ENCODE peak calls at places on chromosomes 11 and 22, in nine cellular contexts. S, Q, T, X, H, U, E, B and M are unnamed samples.

GRCh38 chr11:46562527-46562926 is 31.3 kb downstream of the AMBRA1 start:
- DNase-seq in S (no peak), Q (no peak), T (no peak), X (no peak), H (no peak), U (no peak), E (no peak), B (no peak), M (no peak)

GRCh38 chr11:77374611-77375031 is 73.1 kb upstream of the GDPD4 start:
- DNase-seq in S (no peak), Q (no peak), T (peak), X (no peak), H (no peak), U (no peak), E (no peak), B (no peak), M (no peak)

GRCh38 chr11:62452839-62453468 is 34.1 kb downstream of the SCGB1A1 start:
- DNase-seq in S (no peak), Q (no peak), T (no peak), X (no peak), H (no peak), U (no peak), E (no peak), B (no peak), M (no peak)

GRCh38 chr11:33867996-33868645 is 23.8 kb downstream of the LMO2 start:
- DNase-seq in S (no peak), Q (no peak), T (no peak), X (no peak), H (no peak), U (no peak), E (no peak), B (peak), M (no peak)

GRCh38 chr11:70531281-70532065 is 133.1 kb downstream of the CTTN start:
- DNase-seq in S (peak), Q (no peak), T (no peak), X (peak), H (no peak), U (no peak), E (no peak), B (no peak), M (no peak)

GRCh38 chr11:2541881-2542361 is 97.1 kb downstream of the KCNQ1 start:
- DNase-seq in S (peak), Q (no peak), T (no peak), X (peak), H (peak), U (no peak), E (no peak), B (no peak), M (peak)

GRCh38 chr11:3927129-3927796 is 71.8 kb downstream of the STIM1 start:
- DNase-seq in S (no peak), Q (no peak), T (no peak), X (no peak), H (no peak), U (no peak), E (no peak), B (no peak), M (no peak)

GRCh38 chr11:23585700-23586099 is 725.4 kb upstream of the CCDC179 start:
- DNase-seq in S (no peak), Q (no peak), T (no peak), X (no peak), H (no peak), U (no peak), E (no peak), B (no peak), M (no peak)

GRCh38 chr11:111937859-111938258 is 716 bp downstream of the DIXDC1 start:
- DNase-seq in S (no peak), Q (no peak), T (no peak), X (no peak), H (no peak), U (no peak), E (no peak), B (peak), M (no peak)

GRCh38 chr22:32204856-32205722 is at the start of gene RFPL2:
- DNase-seq in S (no peak), Q (no peak), T (peak), X (no peak), H (no peak), U (no peak), E (no peak), B (peak), M (no peak)

GRCh38 chr11:128688031-128688713 is 5.7 kb upstream of the FLI1 start:
- DNase-seq in S (no peak), Q (no peak), T (no peak), X (peak), H (no peak), U (no peak), E (no peak), B (no peak), M (no peak)

GRCh38 chr22:22203048-22203971 is 41.3 kb upstream of the VPREB1 start:
- DNase-seq in S (no peak), Q (no peak), T (no peak), X (no peak), H (no peak), U (no peak), E (no peak), B (no peak), M (no peak)

GRCh38 chr22:24420072-24420976 is 7.1 kb upstream of the ADORA2A start:
- DNase-seq in S (no peak), Q (peak), T (no peak), X (peak), H (no peak), U (no peak), E (no peak), B (peak), M (peak)

GRCh38 chr11:27423125-27423524 is 49.5 kb downstream of the LGR4 start:
- DNase-seq in S (no peak), Q (peak), T (peak), X (no peak), H (no peak), U (peak), E (peak), B (no peak), M (peak)

GRCh38 chr11:57277845-57278720 is 41.0 kb upstream of the APLNR start:
- DNase-seq in S (peak), Q (peak), T (peak), X (no peak), H (peak), U (peak), E (peak), B (peak), M (peak)

GRCh38 chr11:66467034-66467659 is 442 bp downstream of the PELI3 start:
- DNase-seq in S (no peak), Q (no peak), T (peak), X (no peak), H (peak), U (peak), E (no peak), B (peak), M (no peak)

GRCh38 chr11:64251986-64252837 is 882 bp downstream of the PLCB3 start:
- DNase-seq in S (peak), Q (peak), T (no peak), X (no peak), H (peak), U (peak), E (no peak), B (no peak), M (peak)

GRCh38 chr11:44456544-44457270 is 108.8 kb upstream of the CD82 start:
- DNase-seq in S (no peak), Q (no peak), T (no peak), X (no peak), H (no peak), U (no peak), E (no peak), B (no peak), M (no peak)

GRCh38 chr11:71364176-71364671 is 84.0 kb downstream of the DHCR7 start:
- DNase-seq in S (peak), Q (no peak), T (no peak), X (no peak), H (no peak), U (no peak), E (no peak), B (no peak), M (no peak)

GRCh38 chr22:46636221-46637002 is 16.2 kb downstream of the GRAMD4 start:
- DNase-seq in S (no peak), Q (no peak), T (no peak), X (no peak), H (no peak), U (no peak), E (no peak), B (no peak), M (no peak)

GRCh38 chr22:26170795-26171194 is 1.5 kb downstream of the SEZ6L start:
- DNase-seq in S (peak), Q (no peak), T (no peak), X (no peak), H (no peak), U (no peak), E (no peak), B (no peak), M (no peak)

GRCh38 chr11:110026823-110027626 is 66.2 kb upstream of the ZC3H12C start:
- DNase-seq in S (no peak), Q (no peak), T (peak), X (no peak), H (no peak), U (no peak), E (peak), B (no peak), M (no peak)

GRCh38 chr22:49021926-49022815 is 805.5 kb downstream of the BRD1 start:
- DNase-seq in S (peak), Q (no peak), T (no peak), X (peak), H (no peak), U (no peak), E (no peak), B (no peak), M (peak)

GRCh38 chr11:112630496-112630895 is 330.7 kb upstream of the NCAM1 start:
- DNase-seq in S (no peak), Q (no peak), T (no peak), X (no peak), H (no peak), U (no peak), E (no peak), B (no peak), M (no peak)

GRCh38 chr11:12785901-12786300 is 111.7 kb downstream of the TEAD1 start:
- DNase-seq in S (no peak), Q (no peak), T (no peak), X (no peak), H (peak), U (no peak), E (no peak), B (no peak), M (no peak)

DNA sequence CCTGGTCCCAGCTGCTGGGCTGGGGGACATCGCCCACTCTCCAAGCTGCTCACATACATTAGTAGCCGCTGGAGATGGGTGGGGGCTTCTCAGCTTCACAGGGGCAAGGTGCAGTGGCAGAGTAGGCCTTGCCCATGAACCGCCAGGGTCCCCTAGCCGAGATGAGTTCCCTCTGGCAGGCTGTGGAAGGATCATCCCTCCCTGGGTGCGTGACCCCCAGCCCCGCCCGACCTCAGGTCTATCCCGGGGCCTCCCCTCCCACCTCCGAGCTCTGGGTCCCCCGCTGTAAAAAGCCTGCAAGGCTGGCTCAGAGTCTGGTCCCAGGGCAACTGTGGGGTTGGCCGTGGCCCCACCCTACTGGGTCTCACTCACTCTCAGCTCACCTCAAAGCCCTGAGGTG is 15.3 kb upstream of the TPCN2 start:
- DNase-seq in S (no peak), Q (peak), T (no peak), X (no peak), H (no peak), U (no peak), E (no peak), B (no peak), M (no peak)
- TF ChIP-seq POLR2A in S (no peak), Q (no peak), T (no peak), X (no peak), H (no peak), U (no peak), E (no peak), B (no peak), M (no peak)

GRCh38 chr11:72720806-72721205 is 31.4 kb downstream of the ARAP1 start:
- DNase-seq in S (no peak), Q (no peak), T (no peak), X (no peak), H (no peak), U (no peak), E (no peak), B (peak), M (no peak)

GRCh38 chr11:72721276-72721675 is 30.9 kb downstream of the ARAP1 start:
- DNase-seq in S (no peak), Q (no peak), T (no peak), X (no peak), H (no peak), U (no peak), E (no peak), B (peak), M (no peak)

GRCh38 chr11:72723508-72723907 is 28.7 kb downstream of the ARAP1 start:
- DNase-seq in S (no peak), Q (no peak), T (no peak), X (no peak), H (no peak), U (peak), E (no peak), B (no peak), M (no peak)

GRCh38 chr11:72721689-72722049 is 30.5 kb downstream of the ARAP1 start:
- DNase-seq in S (peak), Q (no peak), T (no peak), X (peak), H (peak), U (peak), E (no peak), B (no peak), M (no peak)

GRCh38 chr11:72722050-72722748 is 30.0 kb downstream of the ARAP1 start:
- DNase-seq in S (peak), Q (peak), T (peak), X (peak), H (peak), U (peak), E (peak), B (peak), M (peak)
- TF ChIP-seq POLR2A in S (peak), Q (peak), T (peak), X (no peak), H (peak), U (no peak), E (no peak), B (peak), M (no peak)

GRCh38 chr22:30591588-30592359 is at the start of gene PES1:
- DNase-seq in S (peak), Q (peak), T (peak), X (peak), H (peak), U (peak), E (peak), B (peak), M (peak)
- TF ChIP-seq POLR2A in S (peak), Q (peak), T (peak), X (no peak), H (peak), U (no peak), E (no peak), B (no peak), M (no peak)

GRCh38 chr22:39680486-39680885 is 109.9 kb downstream of the CACNA1I start:
- DNase-seq in S (no peak), Q (no peak), T (no peak), X (no peak), H (no peak), U (no peak), E (no peak), B (no peak), M (no peak)
- TF ChIP-seq POLR2A in S (no peak), Q (no peak), T (no peak), X (no peak), H (no peak), U (no peak), E (no peak), B (no peak), M (no peak)

DNA sequence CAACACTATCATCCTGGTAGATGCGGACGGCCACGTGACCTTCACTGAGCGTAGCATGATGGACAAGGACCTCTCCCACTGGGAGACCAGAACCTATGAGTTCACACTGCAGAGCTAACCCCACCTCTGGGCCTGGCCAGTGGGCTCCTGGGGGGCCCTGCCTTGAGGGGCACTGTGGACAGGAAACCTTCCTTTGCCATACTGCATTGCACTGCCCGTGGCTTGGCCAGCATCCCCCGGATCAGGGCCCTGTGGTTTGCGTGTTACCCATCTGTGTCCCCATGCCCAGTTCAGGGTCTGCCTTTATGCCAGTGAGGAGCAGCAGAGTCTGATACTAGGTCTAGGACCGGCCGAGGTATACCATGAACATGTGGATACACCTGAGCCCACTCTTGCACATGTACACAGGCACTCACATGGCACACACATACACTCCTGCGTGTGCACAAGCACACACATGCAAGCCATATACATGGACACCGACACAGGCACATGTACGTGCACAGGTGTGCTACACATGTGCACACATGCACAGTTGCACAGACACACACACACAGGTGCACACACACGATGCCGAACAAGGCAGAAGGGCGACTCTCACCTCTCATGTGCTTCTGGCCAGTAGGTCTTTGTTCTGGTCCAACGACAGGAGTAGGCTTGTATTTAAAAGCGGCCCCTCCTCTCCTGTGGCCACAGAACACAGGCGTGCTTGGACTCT is 15.3 kb upstream of the DGCR8 start:
- DNase-seq in S (no peak), Q (no peak), T (no peak), X (no peak), H (no peak), U (no peak), E (no peak), B (no peak), M (peak)
- TF ChIP-seq POLR2A in S (no peak), Q (no peak), T (no peak), X (no peak), H (no peak), U (no peak), E (no peak), B (no peak), M (no peak)

DNA sequence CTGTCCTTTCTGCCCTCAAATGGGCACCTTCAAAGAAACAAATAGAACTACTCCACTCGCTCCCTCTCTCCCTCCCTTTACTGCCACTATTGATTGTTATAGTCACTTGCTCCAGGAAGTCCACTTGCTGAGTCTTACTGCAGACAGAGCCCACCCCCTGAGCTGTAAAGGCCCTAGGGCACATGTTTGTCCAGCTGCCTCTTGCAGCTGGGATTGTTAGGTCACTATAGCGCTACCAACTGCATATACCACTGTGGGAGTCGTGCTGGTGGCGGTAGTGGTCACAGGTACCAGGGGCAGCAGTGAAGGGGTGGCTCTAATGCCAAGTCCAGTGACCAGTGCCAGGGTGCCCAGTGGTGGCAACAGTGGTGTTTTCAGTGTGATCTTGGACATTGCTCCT is 4.4 kb upstream of the SREBF2 start:
- DNase-seq in S (no peak), Q (no peak), T (no peak), X (no peak), H (no peak), U (peak), E (no peak), B (no peak), M (no peak)
- TF ChIP-seq POLR2A in S (no peak), Q (no peak), T (no peak), X (no peak), H (no peak), U (no peak), E (no peak), B (no peak), M (no peak)